ENCODE peak calls at places on chromosome 4, in four cellular contexts. G is fibroblast of lung, E is brain microvascular endothelial cell, U is HEK293T. W is an unnamed sample.
A peak's percentile ranks its signal among the peaks of the same experiment; 100 is the strongest.

GRCh38 chr4:41990029-41990382 is 324 bp upstream of the SLC30A9 start:
- DNase-seq in U (no peak), G (peak; percentile 5), E (no peak), W (no peak)

GRCh38 chr4:180960758-180961401 is 1282.3 kb upstream of the TENM3 start:
- DNase-seq in E (no peak), U (no peak), G (peak; percentile 3), W (no peak)

GRCh38 chr4:135123632-135124031 is 922.0 kb upstream of the PABPC4L start:
- DNase-seq in E (no peak), U (no peak), G (no peak), W (no peak)

GRCh38 chr4:78951862-78952472 is 12.7 kb upstream of the PAQR3 start:
- DNase-seq in G (peak; percentile 29), U (peak; percentile 46), E (no peak), W (no peak)

GRCh38 chr4:36241771-36242170 is 2.5 kb downstream of the ARAP2 start:
- DNase-seq in U (no peak), E (no peak), G (no peak), W (no peak)

GRCh38 chr4:188262464-188262863 is 123.2 kb downstream of the TRIML1 start:
- DNase-seq in E (peak; percentile 79), G (no peak), U (no peak), W (no peak)

GRCh38 chr4:748461-748860 is 42.8 kb downstream of the PCGF3 start:
- DNase-seq in E (no peak), G (no peak), U (no peak), W (no peak)

GRCh38 chr4:68451246-68452211 is 4.3 kb downstream of the TMPRSS11E start:
- DNase-seq in E (no peak), G (peak; percentile 58), U (no peak), W (no peak)

GRCh38 chr4:164989464-164989863 is 12.0 kb upstream of the TRIM61 start:
- DNase-seq in G (no peak), U (no peak), E (no peak), W (no peak)

GRCh38 chr4:119032921-119033685 is 102.5 kb upstream of the MYOZ2 start:
- DNase-seq in U (no peak), G (peak; percentile 13), E (no peak), W (no peak)

GRCh38 chr4:108383157-108383556 is 214.4 kb upstream of the LEF1 start:
- DNase-seq in E (no peak), G (no peak), U (no peak), W (no peak)

GRCh38 chr4:12703076-12703475 is 781.1 kb downstream of the RAB28 start:
- DNase-seq in G (no peak), E (no peak), U (no peak), W (no peak)

GRCh38 chr4:43296946-43297528 is 404.5 kb downstream of the GRXCR1 start:
- DNase-seq in U (no peak), E (no peak), G (peak; percentile 5), W (no peak)

GRCh38 chr4:55409468-55410171 is 13.9 kb downstream of the TMEM165 start:
- DNase-seq in U (no peak), G (no peak), E (peak; percentile 74), W (no peak)

GRCh38 chr4:28709821-28710330 is 1849.2 kb downstream of the STIM2 start:
- DNase-seq in E (peak; percentile 7), G (no peak), U (no peak), W (no peak)

GRCh38 chr4:189940178-189941004 is at the start of gene FRG1:
- DNase-seq in G (peak; percentile 94), U (peak; percentile 76), E (peak; percentile 94), W (peak; percentile 82)

GRCh38 chr4:68693325-68694075 is 23.0 kb upstream of the UGT2B15 start:
- DNase-seq in U (no peak), E (no peak), G (no peak), W (no peak)

GRCh38 chr4:65046496-65047101 is 623.7 kb downstream of the EPHA5 start:
- DNase-seq in G (peak; percentile 77), E (no peak), U (no peak), W (peak; percentile 27)

GRCh38 chr4:173370130-173370476 is 651 bp upstream of the SAP30 start:
- DNase-seq in U (no peak), E (peak; percentile 53), G (no peak), W (no peak)